ENCODE peak calls at places on chromosomes 7 and 10, in ten cellular contexts. Z is GM18507; H is HuH-7.5; E is NCI-H1105 treated with DMSO at 0.1 percent for 48 hours; P is fibroblast of the aortic adventitia; O is sigmoid colon; I is activated T-helper 9 cell treated with anti-CD3 and anti-CD28 coated beads, Interleukin-2, amount 50 U/mL, for 16 hours; C is tibial nerve; U is HEK293T; N is stimulated activated CD8-positive, alpha-beta memory T cell treated with anti-CD3 and anti-CD28 coated beads, Interleukin-2, amount 100 ng/mL, for 48 hours. W is an unnamed sample.

GRCh38 chr10:90560331-90560730 is 297.5 kb downstream of the HTR7 start:
- DNase-seq in Z (no peak), H (no peak), E (no peak), P (no peak), O (no peak), I (no peak), C (no peak), U (no peak), N (no peak), W (no peak)

GRCh38 chr7:22945584-22945983 is 68.3 kb downstream of the HYCC1 start:
- DNase-seq in Z (no peak), H (no peak), E (no peak), P (no peak), O (no peak), I (no peak), C (no peak), U (no peak), N (no peak), W (no peak)

GRCh38 chr10:130234171-130234965 is 98.2 kb downstream of the GLRX3 start:
- DNase-seq in Z (no peak), H (no peak), E (no peak), P (no peak), O (no peak), I (no peak), C (no peak), U (no peak), N (no peak), W (no peak)

GRCh38 chr10:76112826-76113150 is 681.4 kb downstream of the LRMDA start:
- DNase-seq in Z (no peak), H (no peak), E (no peak), P (no peak), O (no peak), I (no peak), C (no peak), U (no peak), N (no peak), W (no peak)

GRCh38 chr10:1211844-1212570 is 155.8 kb downstream of the WDR37 start:
- DNase-seq in Z (no peak), H (no peak), E (no peak), P (no peak), O (no peak), I (no peak), C (no peak), U (no peak), N (no peak), W (no peak)

GRCh38 chr10:131729361-131729760 is 171.4 kb upstream of the PPP2R2D start:
- DNase-seq in Z (no peak), H (no peak), E (no peak), P (no peak), O (no peak), I (no peak), C (no peak), U (no peak), N (no peak), W (no peak)

GRCh38 chr7:157472311-157473050 is 135.7 kb downstream of the DNAJB6 start:
- DNase-seq in Z (no peak), H (no peak), E (no peak), P (no peak), O (peak; percentile 26), I (no peak), C (no peak), U (no peak), N (no peak), W (no peak)

GRCh38 chr7:123360631-123361030 is 160.9 kb upstream of the SLC13A1 start:
- DNase-seq in Z (no peak), H (no peak), E (peak; percentile 4), P (no peak), O (no peak), I (no peak), C (no peak), U (no peak), N (no peak), W (no peak)